ENCODE peak calls at places on chromosomes 7 and 10, in four cellular contexts. E is activated T-cell treated with anti-CD3 and anti-CD28 coated beads, Interleukin-2, amount 50 U/mL, for 72 hours; C is MV-4-11; Q is esophagus squamous epithelium. D is an unnamed sample.

GRCh38 chr10:31090894-31091607 is 59.4 kb upstream of the ZNF438 start:
- DNase-seq in E (peak; percentile 46), C (no peak), Q (no peak), D (no peak)

GRCh38 chr7:95045236-95045923 is 138.0 kb downstream of the PPP1R9A start:
- DNase-seq in E (no peak), C (peak; percentile 21), Q (no peak), D (no peak)

GRCh38 chr7:41122256-41122987 is 580.5 kb downstream of the INHBA start:
- DNase-seq in E (no peak), C (peak; percentile 31), Q (no peak), D (no peak)

GRCh38 chr7:150317748-150318444 is 5.3 kb upstream of the LRRC61 start:
- DNase-seq in E (no peak), C (no peak), Q (no peak), D (no peak)

GRCh38 chr10:8393531-8393930 is 339.0 kb downstream of the GATA3 start:
- DNase-seq in E (no peak), C (no peak), Q (no peak), D (no peak)

GRCh38 chr7:151413241-151413640 is 3.4 kb upstream of the WDR86 start:
- DNase-seq in E (no peak), C (no peak), Q (no peak), D (no peak)

GRCh38 chr7:12851841-12852240 is 164.4 kb downstream of the ARL4A start:
- DNase-seq in E (no peak), C (no peak), Q (no peak), D (no peak)

GRCh38 chr10:110165239-110165638 is 42.2 kb upstream of the MXI1 start:
- DNase-seq in E (no peak), C (no peak), Q (no peak), D (no peak)

GRCh38 chr7:129208667-129209066 is 16.2 kb upstream of the AHCYL2 start:
- DNase-seq in E (no peak), C (no peak), Q (no peak), D (no peak)

GRCh38 chr7:74410772-74411171 is 42.9 kb upstream of the GTF2IRD1 start:
- DNase-seq in E (no peak), C (no peak), Q (no peak), D (no peak)

GRCh38 chr10:11210211-11210922 is 192.7 kb downstream of the CELF2 start:
- DNase-seq in E (no peak), C (no peak), Q (no peak), D (no peak)

GRCh38 chr10:22598488-22598887 is 115.9 kb downstream of the PIP4K2A start:
- DNase-seq in E (no peak), C (no peak), Q (no peak), D (no peak)

GRCh38 chr7:29806131-29806792 is at the start of gene WIPF3:
- DNase-seq in E (peak; percentile 5), C (no peak), Q (no peak), D (no peak)

GRCh38 chr7:24730018-24730369 is 27.3 kb downstream of the GSDME start:
- DNase-seq in E (no peak), C (no peak), Q (no peak), D (no peak)

GRCh38 chr10:11209810-11210141 is 192.1 kb downstream of the CELF2 start:
- DNase-seq in E (no peak), C (no peak), Q (no peak), D (no peak)

GRCh38 chr7:116052006-116052405 is 21.4 kb upstream of the TFEC start:
- DNase-seq in E (no peak), C (no peak), Q (no peak), D (no peak)

GRCh38 chr10:87845624-87846377 is 17.5 kb downstream of the KLLN start:
- DNase-seq in E (no peak), C (no peak), Q (no peak), D (no peak)

GRCh38 chr7:744854-745430 is 17.9 kb upstream of the PRKAR1B start:
- DNase-seq in E (no peak), C (no peak), Q (no peak), D (no peak)

GRCh38 chr10:72503241-72503640 is 122.6 kb downstream of the MICU1 start:
- DNase-seq in E (no peak), C (peak; percentile 81), Q (no peak), D (no peak)

GRCh38 chr7:8176370-8177081 is 85.4 kb downstream of the ICA1 start:
- DNase-seq in E (peak; percentile 72), C (peak; percentile 86), Q (no peak), D (no peak)

GRCh38 chr7:46630031-46630430 is 709.0 kb upstream of the IGFBP3 start:
- DNase-seq in E (no peak), C (no peak), Q (no peak), D (no peak)

GRCh38 chr10:104582966-104583365 is 58.1 kb upstream of the SORCS3 start:
- DNase-seq in E (no peak), C (no peak), Q (no peak), D (no peak)

GRCh38 chr7:38574121-38574520 is 57.1 kb downstream of the AMPH start:
- DNase-seq in E (no peak), C (no peak), Q (no peak), D (no peak)

GRCh38 chr7:734214-734613 is 7.1 kb upstream of the PRKAR1B start:
- DNase-seq in E (no peak), C (no peak), Q (no peak), D (no peak)

GRCh38 chr7:105309235-105310156 is 79.2 kb downstream of the SRPK2 start:
- DNase-seq in E (no peak), C (no peak), Q (no peak), D (no peak)

GRCh38 chr7:95798401-95798930 is 26.1 kb downstream of the DYNC1I1 start:
- DNase-seq in E (no peak), C (no peak), Q (no peak), D (no peak)

GRCh38 chr7:79284226-79284625 is 169.2 kb downstream of the MAGI2 start:
- DNase-seq in E (no peak), C (no peak), Q (no peak), D (no peak)

GRCh38 chr10:43594944-43595589 is 11.2 kb upstream of the ZNF485 start:
- DNase-seq in E (peak; percentile 43), C (peak; percentile 54), Q (no peak), D (no peak)

GRCh38 chr10:133123050-133123745 is 35.5 kb downstream of the ADGRA1 start:
- DNase-seq in E (peak; percentile 22), C (no peak), Q (no peak), D (no peak)

GRCh38 chr10:131678171-131678570 is 222.6 kb upstream of the PPP2R2D start:
- DNase-seq in E (no peak), C (no peak), Q (no peak), D (no peak)

GRCh38 chr10:125982256-125982948 is 86.0 kb downstream of the FANK1 start:
- DNase-seq in E (peak; percentile 7), C (peak; percentile 72), Q (no peak), D (no peak)

GRCh38 chr7:118068-118802 is 74.1 kb upstream of the FAM20C start:
- DNase-seq in E (no peak), C (no peak), Q (no peak), D (no peak)

D was measured in ascending aorta.